ENCODE peak calls at places on chromosomes 5 and 9, in five cellular contexts. One of them, this sample, is unnamed.
A peak's percentile ranks its signal among the peaks of the same experiment; 100 is the strongest.

GRCh38 chr5:159101689-159102088 is 2.0 kb upstream of the EBF1 start:
- DNase-seq in psoas muscle: no peak
- DNase-seq in RWPE1: no peak
- DNase-seq in body of pancreas: no peak
- DNase-seq in mammary epithelial cell: no peak
- DNase-seq in this sample: no peak

GRCh38 chr9:23821400-23822181 is 4.4 kb downstream of the ELAVL2 start:
- DNase-seq in mammary epithelial cell: peak; percentile 62
- DNase-seq in psoas muscle: no peak
- DNase-seq in body of pancreas: peak; percentile 16
- DNase-seq in RWPE1: peak; percentile 58
- DNase-seq in this sample: no peak

GRCh38 chr9:36772449-36773370 is 200.0 kb downstream of the MELK start:
- DNase-seq in body of pancreas: no peak
- DNase-seq in psoas muscle: no peak
- DNase-seq in mammary epithelial cell: peak; percentile 40
- DNase-seq in RWPE1: no peak
- DNase-seq in this sample: no peak

GRCh38 chr5:171092194-171092593 is 216.9 kb upstream of the TLX3 start:
- DNase-seq in RWPE1: peak; percentile 69
- DNase-seq in mammary epithelial cell: peak; percentile 42
- DNase-seq in psoas muscle: no peak
- DNase-seq in body of pancreas: no peak
- DNase-seq in this sample: no peak

GRCh38 chr9:137286980-137287383 is 9.5 kb downstream of the TOR4A start:
- DNase-seq in psoas muscle: peak; percentile 58
- DNase-seq in RWPE1: no peak
- DNase-seq in mammary epithelial cell: peak; percentile 54
- DNase-seq in body of pancreas: peak; percentile 87
- DNase-seq in this sample: no peak

GRCh38 chr5:143355710-143356109 is 47.8 kb downstream of the NR3C1 start:
- DNase-seq in mammary epithelial cell: peak; percentile 88
- DNase-seq in RWPE1: peak; percentile 96
- DNase-seq in psoas muscle: peak; percentile 75
- DNase-seq in body of pancreas: peak; percentile 56
- DNase-seq in this sample: peak; percentile 85

GRCh38 chr9:78811562-78812276 is 514.8 kb downstream of the PSAT1 start:
- DNase-seq in psoas muscle: no peak
- DNase-seq in mammary epithelial cell: no peak
- DNase-seq in body of pancreas: no peak
- DNase-seq in RWPE1: peak; percentile 63
- DNase-seq in this sample: no peak

GRCh38 chr9:91395553-91396470 is 27.8 kb downstream of the NFIL3 start:
- DNase-seq in body of pancreas: no peak
- DNase-seq in RWPE1: peak; percentile 85
- DNase-seq in mammary epithelial cell: peak; percentile 85
- DNase-seq in psoas muscle: no peak
- DNase-seq in this sample: peak; percentile 54

GRCh38 chr5:11903614-11904269 is 504 bp downstream of the CTNND2 start:
- DNase-seq in RWPE1: peak; percentile 7
- DNase-seq in psoas muscle: no peak
- DNase-seq in mammary epithelial cell: no peak
- DNase-seq in body of pancreas: peak; percentile 64
- DNase-seq in this sample: no peak

GRCh38 chr5:43643750-43644149 is 40.8 kb downstream of the NNT start:
- DNase-seq in mammary epithelial cell: no peak
- DNase-seq in psoas muscle: no peak
- DNase-seq in RWPE1: no peak
- DNase-seq in body of pancreas: no peak
- DNase-seq in this sample: no peak

GRCh38 chr5:74766348-74766886 is 500 bp downstream of the GFM2 start:
- DNase-seq in psoas muscle: no peak
- DNase-seq in body of pancreas: no peak
- DNase-seq in RWPE1: peak; percentile 75
- DNase-seq in mammary epithelial cell: peak; percentile 34
- DNase-seq in this sample: peak; percentile 52

GRCh38 chr5:174522641-174523260 is 201.6 kb upstream of the MSX2 start:
- DNase-seq in body of pancreas: no peak
- DNase-seq in mammary epithelial cell: no peak
- DNase-seq in psoas muscle: no peak
- DNase-seq in RWPE1: no peak
- DNase-seq in this sample: no peak

GRCh38 chr5:61332891-61333350 is 863 bp downstream of the ZSWIM6 start:
- DNase-seq in psoas muscle: peak; percentile 80
- DNase-seq in body of pancreas: peak; percentile 64
- DNase-seq in mammary epithelial cell: peak; percentile 56
- DNase-seq in RWPE1: peak; percentile 66
- DNase-seq in this sample: no peak

GRCh38 chr5:138488481-138488945 is 23.2 kb downstream of the EGR1 start:
- DNase-seq in body of pancreas: no peak
- DNase-seq in psoas muscle: no peak
- DNase-seq in RWPE1: peak; percentile 85
- DNase-seq in mammary epithelial cell: peak; percentile 86
- DNase-seq in this sample: no peak

GRCh38 chr5:89457411-89458329 is 574.7 kb upstream of the MEF2C start:
- DNase-seq in psoas muscle: peak; percentile 80
- DNase-seq in RWPE1: peak; percentile 57
- DNase-seq in mammary epithelial cell: peak; percentile 91
- DNase-seq in body of pancreas: no peak
- DNase-seq in this sample: peak; percentile 17

GRCh38 chr9:130872912-130873503 is 23.6 kb downstream of the QRFP start:
- DNase-seq in body of pancreas: peak; percentile 82
- DNase-seq in mammary epithelial cell: no peak
- DNase-seq in psoas muscle: peak; percentile 75
- DNase-seq in RWPE1: no peak
- DNase-seq in this sample: no peak

GRCh38 chr5:96952946-96953730 is 17.3 kb downstream of the LNPEP start:
- DNase-seq in mammary epithelial cell: peak; percentile 29
- DNase-seq in RWPE1: no peak
- DNase-seq in body of pancreas: no peak
- DNase-seq in psoas muscle: no peak
- DNase-seq in this sample: no peak

GRCh38 chr9:13171261-13171660 is 108.2 kb downstream of the MPDZ start:
- DNase-seq in psoas muscle: no peak
- DNase-seq in mammary epithelial cell: no peak
- DNase-seq in RWPE1: no peak
- DNase-seq in body of pancreas: no peak
- DNase-seq in this sample: no peak

GRCh38 chr5:59786271-59786805 is 107.2 kb downstream of the PDE4D start:
- DNase-seq in mammary epithelial cell: peak; percentile 92
- DNase-seq in RWPE1: peak; percentile 82
- DNase-seq in psoas muscle: no peak
- DNase-seq in body of pancreas: no peak
- DNase-seq in this sample: peak; percentile 82

GRCh38 chr5:122704247-122705036 is 70.4 kb upstream of the SNX2 start:
- DNase-seq in psoas muscle: no peak
- DNase-seq in mammary epithelial cell: peak; percentile 35
- DNase-seq in body of pancreas: no peak
- DNase-seq in RWPE1: peak; percentile 55
- DNase-seq in this sample: peak; percentile 15

GRCh38 chr5:65184780-65185179 is 296.9 kb downstream of the ADAMTS6 start:
- DNase-seq in mammary epithelial cell: no peak
- DNase-seq in body of pancreas: no peak
- DNase-seq in RWPE1: no peak
- DNase-seq in psoas muscle: no peak
- DNase-seq in this sample: no peak

GRCh38 chr9:96500696-96501660 is 51.0 kb downstream of the HABP4 start:
- DNase-seq in mammary epithelial cell: no peak
- DNase-seq in RWPE1: no peak
- DNase-seq in psoas muscle: no peak
- DNase-seq in body of pancreas: no peak
- DNase-seq in this sample: no peak

GRCh38 chr9:34456746-34457145 is 1.6 kb downstream of the FAM219A start:
- DNase-seq in mammary epithelial cell: no peak
- DNase-seq in RWPE1: no peak
- DNase-seq in body of pancreas: no peak
- DNase-seq in psoas muscle: no peak
- DNase-seq in this sample: no peak
- H3K27ac ChIP-seq in mammary epithelial cell: peak overlapping the region; percentile 73
- H3K27ac ChIP-seq in RWPE1: peak overlapping the region; percentile 66
- H3K27ac ChIP-seq in body of pancreas: peak overlapping the region; percentile 41
- H3K27ac ChIP-seq in psoas muscle: peak overlapping the region; percentile 91
- H3K27ac ChIP-seq in this sample: peak overlapping the region; percentile 0

GRCh38 chr9:70080481-70081119 is 37.0 kb downstream of the MAMDC2 start:
- DNase-seq in mammary epithelial cell: peak; percentile 35
- DNase-seq in psoas muscle: no peak
- DNase-seq in body of pancreas: peak; percentile 49
- DNase-seq in RWPE1: no peak
- DNase-seq in this sample: no peak

GRCh38 chr9:70079364-70080103 is 35.9 kb downstream of the MAMDC2 start:
- DNase-seq in body of pancreas: peak; percentile 81
- DNase-seq in psoas muscle: no peak
- DNase-seq in RWPE1: no peak
- DNase-seq in mammary epithelial cell: peak; percentile 48
- DNase-seq in this sample: no peak

GRCh38 chr9:70081120-70081495 is 37.5 kb downstream of the MAMDC2 start:
- DNase-seq in psoas muscle: no peak
- DNase-seq in mammary epithelial cell: peak; percentile 64
- DNase-seq in body of pancreas: no peak
- DNase-seq in RWPE1: no peak
- DNase-seq in this sample: no peak

GRCh38 chr9:70083429-70083828 is 39.8 kb downstream of the MAMDC2 start:
- DNase-seq in body of pancreas: no peak
- DNase-seq in mammary epithelial cell: peak; percentile 35
- DNase-seq in RWPE1: peak; percentile 11
- DNase-seq in psoas muscle: no peak
- DNase-seq in this sample: no peak

DNA sequence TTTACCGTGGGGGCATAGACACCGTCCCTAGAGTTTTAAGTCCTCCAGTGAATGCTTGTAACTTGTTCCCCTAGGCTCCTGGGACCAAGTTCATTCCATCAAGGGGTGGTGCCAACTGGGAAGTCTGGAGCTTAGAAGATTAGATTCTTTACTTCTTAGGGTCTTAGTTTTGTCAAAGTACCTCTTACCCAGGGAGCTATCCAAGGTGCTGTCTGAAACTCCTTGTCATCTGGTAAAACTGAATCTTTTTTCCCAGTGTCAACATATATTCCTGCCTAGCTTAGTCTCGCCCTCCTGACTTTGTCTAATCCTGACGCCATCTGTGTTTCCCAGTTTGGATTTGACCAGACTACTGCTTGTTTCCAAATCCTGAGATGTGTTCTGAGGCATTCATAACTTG is 41.6 kb downstream of the MAMDC2 start:
- DNase-seq in body of pancreas: no peak
- DNase-seq in mammary epithelial cell: no peak
- DNase-seq in psoas muscle: no peak
- DNase-seq in RWPE1: peak; percentile 17
- DNase-seq in this sample: no peak
- H3K27ac ChIP-seq in body of pancreas: no peak overlapping the region
- H3K27ac ChIP-seq in mammary epithelial cell: no peak overlapping the region
- H3K27ac ChIP-seq in psoas muscle: no peak overlapping the region
- H3K27ac ChIP-seq in RWPE1: no peak overlapping the region
- H3K27ac ChIP-seq in this sample: no peak overlapping the region

GRCh38 chr5:157502143-157502647 is 42.2 kb downstream of the NIPAL4 start:
- DNase-seq in body of pancreas: no peak
- DNase-seq in RWPE1: no peak
- DNase-seq in mammary epithelial cell: no peak
- DNase-seq in psoas muscle: no peak
- DNase-seq in this sample: no peak

GRCh38 chr5:157492886-157493285 is 32.9 kb downstream of the NIPAL4 start:
- DNase-seq in RWPE1: no peak
- DNase-seq in mammary epithelial cell: no peak
- DNase-seq in psoas muscle: no peak
- DNase-seq in body of pancreas: no peak
- DNase-seq in this sample: no peak

GRCh38 chr5:157496847-157497246 is 36.8 kb downstream of the NIPAL4 start:
- DNase-seq in RWPE1: no peak
- DNase-seq in mammary epithelial cell: no peak
- DNase-seq in psoas muscle: no peak
- DNase-seq in body of pancreas: no peak
- DNase-seq in this sample: no peak

GRCh38 chr5:157494178-157494830 is 34.3 kb downstream of the NIPAL4 start:
- DNase-seq in body of pancreas: no peak
- DNase-seq in RWPE1: no peak
- DNase-seq in mammary epithelial cell: no peak
- DNase-seq in psoas muscle: no peak
- DNase-seq in this sample: no peak

DNA sequence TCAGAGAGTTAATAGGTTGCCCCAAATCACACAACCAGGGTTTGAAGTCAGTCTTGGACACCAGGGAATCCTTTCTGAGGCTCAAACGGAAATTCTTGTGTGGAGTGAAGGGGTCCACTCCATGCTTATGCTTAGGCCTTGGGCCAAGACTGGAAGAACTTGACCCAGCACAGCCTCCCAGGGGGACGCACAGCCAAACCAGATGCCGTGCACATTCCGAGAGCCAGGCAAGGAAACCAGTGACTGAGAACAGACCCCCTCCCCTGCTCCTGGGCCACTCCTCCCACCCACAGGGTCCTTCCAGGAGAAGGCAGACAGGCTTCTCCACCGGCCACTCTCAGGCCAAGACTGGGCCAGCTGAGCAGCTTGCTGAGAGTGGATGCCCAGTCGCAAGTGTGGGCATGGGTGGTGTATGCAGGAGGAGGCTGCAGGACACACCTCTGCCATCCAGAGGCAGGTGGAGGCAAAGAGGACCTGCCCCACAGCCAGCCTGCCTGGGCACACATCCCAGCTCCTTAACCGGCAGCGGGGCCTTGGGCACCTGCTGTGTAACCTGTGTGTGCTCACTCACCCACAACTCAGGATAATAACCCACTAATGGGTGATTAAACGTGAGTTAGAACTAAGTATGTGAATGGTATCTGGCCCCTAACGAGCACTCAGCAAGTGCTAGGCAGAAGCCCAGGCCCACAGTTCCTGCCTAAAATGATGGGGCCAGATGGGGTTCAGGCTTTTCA is 38.0 kb downstream of the NIPAL4 start:
- DNase-seq in psoas muscle: no peak
- DNase-seq in RWPE1: no peak
- DNase-seq in body of pancreas: no peak
- DNase-seq in mammary epithelial cell: no peak
- DNase-seq in this sample: no peak
- H3K27ac ChIP-seq in psoas muscle: no peak overlapping the region
- H3K27ac ChIP-seq in RWPE1: no peak overlapping the region
- H3K27ac ChIP-seq in body of pancreas: no peak overlapping the region
- H3K27ac ChIP-seq in mammary epithelial cell: no peak overlapping the region
- H3K27ac ChIP-seq in this sample: no peak overlapping the region

GRCh38 chr9:105503873-105504272 is 54.1 kb upstream of the FKTN start:
- DNase-seq in body of pancreas: no peak
- DNase-seq in mammary epithelial cell: peak; percentile 16
- DNase-seq in psoas muscle: no peak
- DNase-seq in RWPE1: no peak
- DNase-seq in this sample: no peak
- H3K27ac ChIP-seq in body of pancreas: no peak overlapping the region
- H3K27ac ChIP-seq in mammary epithelial cell: peak overlapping the region; percentile 18
- H3K27ac ChIP-seq in psoas muscle: no peak overlapping the region
- H3K27ac ChIP-seq in RWPE1: no peak overlapping the region
- H3K27ac ChIP-seq in this sample: no peak overlapping the region

DNA sequence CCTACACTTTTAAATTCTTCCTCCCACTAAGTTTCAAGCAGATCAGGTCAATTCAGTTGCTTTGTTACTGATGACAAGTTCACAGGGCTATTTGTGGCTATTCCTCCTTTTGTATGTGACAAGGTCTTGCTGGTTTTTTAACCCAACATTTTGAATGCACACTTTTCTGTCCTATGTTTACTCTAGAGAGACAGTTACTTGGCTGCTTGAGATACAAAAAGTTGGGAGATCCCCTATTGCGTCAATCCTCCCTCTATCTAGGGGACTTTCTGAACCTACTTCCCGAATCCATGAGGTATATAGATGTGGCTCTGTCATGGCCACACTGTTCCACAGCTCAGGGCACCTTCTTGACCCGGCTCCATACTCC is 386.7 kb downstream of the NTRK2 start:
- DNase-seq in mammary epithelial cell: no peak
- DNase-seq in psoas muscle: no peak
- DNase-seq in RWPE1: no peak
- DNase-seq in body of pancreas: no peak
- DNase-seq in this sample: no peak
- H3K27ac ChIP-seq in mammary epithelial cell: no peak overlapping the region
- H3K27ac ChIP-seq in psoas muscle: no peak overlapping the region
- H3K27ac ChIP-seq in RWPE1: no peak overlapping the region
- H3K27ac ChIP-seq in body of pancreas: no peak overlapping the region
- H3K27ac ChIP-seq in this sample: no peak overlapping the region

This sample was measured in keratinocyte.